ENCODE peak calls at places on chromosomes 4 and X, in eight cellular contexts. C is HCT116, W is astrocyte, P is endothelial cell of umbilical vein, D is neural progenitor cell, J is K562, X is mammary epithelial cell, V is hepatocyte. R is an unnamed sample.

GRCh38 chr4:87038837-87039715 is 104.3 kb downstream of the AFF1 start:
- DNase-seq in X (peak), V (peak), C (no peak), D (peak), J (no peak), W (peak), P (peak), R (peak)

GRCh38 chrX:25721564-25721963 is 416.6 kb upstream of the MAGEB18 start:
- DNase-seq in D (peak), C (no peak), W (no peak), J (no peak), X (no peak), P (peak), V (peak), R (peak)

GRCh38 chrX:53511302-53511701 is 77.1 kb upstream of the HSD17B10 start:
- DNase-seq in X (no peak), W (no peak), J (no peak), V (no peak), C (no peak), D (no peak), P (no peak), R (no peak)

GRCh38 chr4:19030536-19030935 is 1009.0 kb upstream of the LCORL start:
- DNase-seq in W (peak), C (no peak), D (no peak), J (no peak), P (no peak), X (no peak), V (no peak), R (no peak)

GRCh38 chr4:94126669-94127068 is 81.0 kb upstream of the SMARCAD1 start:
- DNase-seq in J (no peak), C (peak), W (no peak), V (peak), P (no peak), X (no peak), D (peak), R (no peak)

GRCh38 chr4:158172558-158173258 is at the start of gene GASK1B:
- DNase-seq in P (peak), W (peak), J (no peak), D (peak), X (peak), V (peak), C (peak), R (peak)

GRCh38 chr4:113094327-113094726 is 44.9 kb downstream of the ANK2 start:
- DNase-seq in D (no peak), P (no peak), J (no peak), X (no peak), W (no peak), V (no peak), C (no peak), R (no peak)

GRCh38 chrX:128464091-128464490 is 411.9 kb upstream of the ACTRT1 start:
- DNase-seq in C (no peak), V (peak), X (peak), J (no peak), D (no peak), P (no peak), W (peak), R (peak)

GRCh38 chr4:6324461-6324998 is 54.9 kb downstream of the WFS1 start:
- DNase-seq in V (no peak), X (no peak), C (no peak), W (no peak), J (no peak), D (no peak), P (no peak), R (no peak)

DNA sequence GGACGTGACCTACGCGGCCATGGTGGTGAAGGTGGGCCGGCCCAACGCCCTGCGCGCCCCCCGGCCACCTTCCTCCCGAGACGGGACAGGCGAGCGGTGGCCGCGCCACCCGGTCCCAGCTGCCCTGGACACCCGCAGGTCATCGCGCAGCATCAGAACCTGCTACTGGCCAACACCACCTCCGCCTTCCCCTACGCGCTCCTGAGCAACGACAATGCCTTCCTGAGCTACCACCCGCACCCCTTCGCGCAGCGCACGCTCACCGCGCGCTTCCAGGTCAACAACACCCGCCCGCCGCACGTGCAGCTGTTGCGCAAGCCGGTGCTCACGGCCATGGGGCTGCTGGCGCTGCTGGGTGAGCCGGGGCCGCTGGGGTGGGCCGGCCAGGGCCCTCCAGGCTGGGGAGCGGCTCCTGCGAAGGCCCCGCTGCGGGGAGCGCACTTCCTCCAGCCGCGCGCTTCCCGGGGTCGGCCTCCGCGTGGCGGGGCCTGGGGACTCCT is 9.0 kb upstream of the SLC26A1 start:
- DNase-seq in D (peak), C (no peak), J (no peak), X (peak), V (peak), W (no peak), P (no peak), R (no peak)
- TF ChIP-seq EZH2 in D (peak), C (no peak), J (no peak), X (peak), V (peak), W (peak), P (peak), R (peak)

GRCh38 chr4:147833741-147834140 is 101.9 kb downstream of the ARHGAP10 start:
- DNase-seq in X (no peak), V (no peak), J (no peak), C (no peak), D (no peak), P (no peak), W (no peak), R (no peak)
- H3K27ac ChIP-seq in X (no peak), V (no peak), J (no peak), C (no peak), D (no peak), P (no peak), W (no peak), R (no peak)

GRCh38 chr4:180832086-180832485 is 1411.1 kb upstream of the TENM3 start:
- DNase-seq in W (no peak), J (no peak), P (no peak), V (no peak), C (no peak), D (peak), X (no peak), R (peak)
- TF ChIP-seq CTCF in W (peak), J (no peak), P (no peak), V (no peak), C (peak), D (peak), X (peak), R (peak)

GRCh38 chr4:181647396-181648107 is 595.6 kb upstream of the TENM3 start:
- DNase-seq in X (peak), V (no peak), W (no peak), D (peak), P (no peak), J (no peak), C (no peak), R (no peak)
- TF ChIP-seq EZH2 in X (no peak), V (no peak), W (no peak), D (no peak), P (no peak), J (no peak), C (no peak), R (no peak)

DNA sequence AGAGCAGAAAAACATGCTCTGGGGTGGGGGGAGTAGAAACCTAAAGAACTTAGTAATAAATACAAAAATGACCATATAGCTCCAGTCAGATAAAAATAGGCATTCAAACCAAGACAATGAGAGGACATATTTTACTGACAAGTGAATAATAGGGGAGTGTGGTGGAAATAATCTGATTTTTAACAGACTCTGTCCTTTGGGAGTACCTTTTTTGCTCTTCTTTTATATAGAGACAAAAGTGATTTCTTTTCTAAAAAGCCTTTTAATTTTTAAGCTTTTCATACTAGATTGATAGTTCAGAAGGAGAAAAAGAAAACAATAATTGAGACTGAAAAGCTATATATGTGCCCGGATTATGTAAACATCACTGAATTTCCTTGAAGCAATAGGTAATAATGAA is 599.2 kb downstream of the RPA4 start:
- DNase-seq in P (no peak), C (no peak), D (no peak), V (no peak), J (no peak), X (no peak), W (no peak), R (no peak)
- H3K27ac ChIP-seq in P (no peak), C (no peak), D (no peak), V (no peak), J (no peak), X (no peak), W (no peak), R (no peak)